ENCODE peak calls at places on chromosomes 3 and 15, in seven cellular contexts. W, E, V, C, Y, I and L are unnamed samples.

GRCh38 chr3:14976317-14976716 is 28.9 kb downstream of the NR2C2 start:
- DNase-seq in W (no peak), E (no peak), V (no peak), C (no peak), Y (no peak), I (no peak), L (no peak)

GRCh38 chr3:107421881-107422280 is 44.6 kb downstream of the CCDC54 start:
- DNase-seq in W (no peak), E (no peak), V (no peak), C (no peak), Y (no peak), I (no peak), L (no peak)

GRCh38 chr3:148625991-148626390 is 71.7 kb upstream of the AGTR1 start:
- DNase-seq in W (peak; percentile 71), E (no peak), V (no peak), C (no peak), Y (no peak), I (no peak), L (no peak)

GRCh38 chr15:63999177-63999576 is 47.1 kb downstream of the DAPK2 start:
- DNase-seq in W (no peak), E (peak; percentile 37), V (no peak), C (no peak), Y (no peak), I (no peak), L (no peak)

GRCh38 chr3:69828817-69829216 is 89.6 kb downstream of the MITF start:
- DNase-seq in W (no peak), E (no peak), V (no peak), C (no peak), Y (no peak), I (no peak), L (no peak)

GRCh38 chr3:63774776-63775175 is 44.3 kb upstream of the C3orf49 start:
- DNase-seq in W (no peak), E (no peak), V (peak; percentile 22), C (no peak), Y (no peak), I (no peak), L (no peak)

GRCh38 chr3:88334187-88334868 is 184.6 kb downstream of the C3orf38 start:
- DNase-seq in W (no peak), E (no peak), V (no peak), C (no peak), Y (no peak), I (no peak), L (no peak)

GRCh38 chr15:89362203-89363101 is 27.8 kb upstream of the POLG start:
- DNase-seq in W (no peak), E (no peak), V (no peak), C (no peak), Y (no peak), I (no peak), L (no peak)

GRCh38 chr15:70203981-70204560 is 106.4 kb upstream of the TLE3 start:
- DNase-seq in W (no peak), E (no peak), V (peak; percentile 33), C (no peak), Y (no peak), I (no peak), L (no peak)

GRCh38 chr3:100076544-100077529 is 37.5 kb downstream of the FILIP1L start:
- DNase-seq in W (no peak), E (no peak), V (no peak), C (no peak), Y (no peak), I (no peak), L (no peak)

GRCh38 chr3:44198265-44198956 is 43.3 kb upstream of the TOPAZ1 start:
- DNase-seq in W (peak; percentile 65), E (peak; percentile 82), V (peak; percentile 86), C (peak; percentile 46), Y (no peak), I (peak; percentile 24), L (peak; percentile 48)

GRCh38 chr15:71716990-71717389 is 93.4 kb upstream of the NR2E3 start:
- DNase-seq in W (peak; percentile 35), E (peak; percentile 57), V (peak; percentile 30), C (no peak), Y (no peak), I (no peak), L (no peak)

GRCh38 chr3:15326037-15326436 is 6.3 kb downstream of the SH3BP5 start:
- DNase-seq in W (no peak), E (no peak), V (no peak), C (no peak), Y (no peak), I (no peak), L (no peak)

GRCh38 chr15:70560617-70561328 is 202.6 kb downstream of the UACA start:
- DNase-seq in W (no peak), E (no peak), V (no peak), C (no peak), Y (peak; percentile 20), I (no peak), L (no peak)